ENCODE peak calls at places on chromosomes 7 and 10, in eight cellular contexts. E is IMR-90; B is CD8-positive, alpha-beta T cell; T is BJ; Q is osteoblast; A is effector memory CD4-positive, alpha-beta T cell; V is neuronal stem cell; L is GM23248. X is an unnamed sample.
A peak's percentile ranks its signal among the peaks of the same experiment; 100 is the strongest.

GRCh38 chr10:59047180-59047579 is 129.3 kb upstream of the PHYHIPL start:
- DNase-seq in V (no peak), T (no peak), Q (no peak), L (no peak), B (no peak), E (no peak), A (no peak), X (no peak)

GRCh38 chr10:60970526-60970925 is 26.5 kb upstream of the RHOBTB1 start:
- DNase-seq in B (no peak), L (no peak), E (no peak), Q (no peak), A (no peak), V (no peak), T (no peak), X (no peak)

GRCh38 chr10:72276013-72276387 is 2.3 kb downstream of the DDIT4 start:
- DNase-seq in Q (no peak), T (no peak), V (no peak), L (no peak), E (no peak), A (no peak), B (no peak), X (no peak)

GRCh38 chr7:24346129-24346528 is 62.1 kb downstream of the NPY start:
- DNase-seq in L (no peak), B (no peak), V (no peak), Q (no peak), A (no peak), E (no peak), T (no peak), X (no peak)

GRCh38 chr7:137001478-137001877 is 133.0 kb downstream of the CHRM2 start:
- DNase-seq in V (no peak), L (no peak), B (no peak), Q (no peak), A (no peak), T (no peak), E (peak; percentile 41), X (no peak)

GRCh38 chr7:19011212-19011611 is 106.2 kb downstream of the TWIST1 start:
- DNase-seq in A (no peak), V (no peak), B (no peak), Q (no peak), E (no peak), T (no peak), L (peak; percentile 33), X (no peak)

GRCh38 chr7:50785346-50785745 is 2.6 kb upstream of the GRB10 start:
- DNase-seq in Q (no peak), L (no peak), E (no peak), A (no peak), B (no peak), V (no peak), T (no peak), X (no peak)

GRCh38 chr7:49295136-49295535 is 370.8 kb downstream of the CDC14C start:
- DNase-seq in E (no peak), L (peak; percentile 22), Q (no peak), V (no peak), B (no peak), A (no peak), T (no peak), X (no peak)

GRCh38 chr7:100088621-100089457 is at the start of gene COPS6:
- DNase-seq in T (no peak), L (peak; percentile 86), Q (peak; percentile 93), B (peak; percentile 88), V (peak; percentile 75), A (peak; percentile 78), E (peak; percentile 64), X (peak; percentile 78)

GRCh38 chr10:115129752-115130151 is 36.6 kb downstream of the ATRNL1 start:
- DNase-seq in A (no peak), V (peak; percentile 24), E (peak; percentile 37), T (no peak), L (peak; percentile 49), Q (no peak), B (no peak), X (no peak)

DNA sequence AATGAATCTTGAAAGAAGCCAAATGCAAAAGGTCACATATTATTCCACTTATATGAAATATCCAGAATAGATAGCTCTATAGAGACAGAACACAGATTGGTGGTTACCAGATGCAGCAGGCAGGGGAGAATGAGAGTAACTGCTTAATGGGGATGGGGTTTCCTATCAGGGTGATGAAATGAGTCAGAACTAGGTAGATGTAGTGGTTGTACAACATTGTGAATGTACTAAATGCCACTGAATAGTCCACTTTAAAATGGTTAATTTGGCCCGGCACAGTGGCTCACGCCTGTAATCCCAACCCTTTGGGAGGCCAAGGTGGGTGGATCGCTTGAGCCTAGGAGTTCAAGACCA is 9.4 kb upstream of the SLC25A28 start:
- DNase-seq in A (no peak), V (no peak), L (no peak), E (no peak), Q (no peak), B (no peak), T (no peak), X (no peak)
- H3K4me3 ChIP-seq in A (no peak overlapping the region), V (no peak overlapping the region), L (no peak overlapping the region), E (no peak overlapping the region), Q (no peak overlapping the region), B (no peak overlapping the region), T (no peak overlapping the region), X (no peak overlapping the region)

GRCh38 chr7:44695756-44696155 is 52.9 kb upstream of the ZMIZ2 start:
- DNase-seq in V (no peak), Q (no peak), B (no peak), L (no peak), T (no peak), A (no peak), E (no peak), X (no peak)

GRCh38 chr7:44700322-44700721 is 48.3 kb upstream of the ZMIZ2 start:
- DNase-seq in L (no peak), T (no peak), E (no peak), B (no peak), A (no peak), V (no peak), Q (no peak), X (no peak)

GRCh38 chr7:44697136-44698045 is 51.3 kb upstream of the ZMIZ2 start:
- DNase-seq in B (no peak), L (no peak), T (no peak), A (no peak), E (no peak), Q (no peak), V (no peak), X (no peak)

GRCh38 chr7:44696728-44697127 is 51.9 kb upstream of the ZMIZ2 start:
- DNase-seq in T (no peak), V (no peak), B (no peak), E (no peak), L (no peak), A (no peak), Q (no peak), X (no peak)

GRCh38 chr7:44698046-44698580 is 50.5 kb upstream of the ZMIZ2 start:
- DNase-seq in T (no peak), E (no peak), V (no peak), Q (no peak), L (no peak), A (no peak), B (no peak), X (no peak)
- H3K36me3 ChIP-seq in T (peaks cover 37% of the 10 kb centered on the region), E (peaks cover 46% of the 10 kb centered on the region), V (peaks cover 81% of the 10 kb centered on the region), Q (peaks cover 56% of the 10 kb centered on the region), L (peaks cover 36% of the 10 kb centered on the region), A (peaks cover 74% of the 10 kb centered on the region), B (peaks cover 33% of the 10 kb centered on the region), X (peaks cover 43% of the 10 kb centered on the region)

GRCh38 chr7:97005764-97006145 is 402 bp downstream of the DLX6 start:
- DNase-seq in E (no peak), T (no peak), L (no peak), A (no peak), Q (no peak), V (no peak), B (no peak), X (no peak)
- H3K4me3 ChIP-seq in E (peak overlapping the region; percentile 33), T (peak overlapping the region; percentile 35), L (peak overlapping the region; percentile 47), A (peak overlapping the region; percentile 35), Q (peak overlapping the region; percentile 74), V (peak overlapping the region; percentile 70), B (no peak overlapping the region), X (peak overlapping the region; percentile 31)

GRCh38 chr7:44664756-44665461 is 58.5 kb downstream of the OGDH start:
- DNase-seq in A (no peak), L (no peak), Q (no peak), T (no peak), V (no peak), B (no peak), E (no peak), X (no peak)
- H3K36me3 ChIP-seq in A (peaks cover 43% of the 10 kb centered on the region), L (peaks cover 25% of the 10 kb centered on the region), Q (peaks cover 39% of the 10 kb centered on the region), T (peaks cover 6% of the 10 kb centered on the region), V (peaks cover 72% of the 10 kb centered on the region), B (peaks cover 8% of the 10 kb centered on the region), E (peaks cover 11% of the 10 kb centered on the region), X (no peaks in the 10 kb centered on the region)